ENCODE peak calls at places on chromosome 17, in six cellular contexts. S is effector memory CD4-positive, alpha-beta T cell; K is prostate gland; A is GM23248; L is heart left ventricle; P is breast epithelium. C is an unnamed sample.

GRCh38 chr17:42387663-42388380 is 420 bp downstream of the STAT3 start:
- DNase-seq in S (no peak), K (peak; percentile 61), A (peak; percentile 59), L (peak; percentile 73), P (peak; percentile 60), C (peak; percentile 63)

GRCh38 chr17:64296246-64296645 is 33.2 kb upstream of the TEX2 start:
- DNase-seq in S (no peak), K (no peak), A (no peak), L (no peak), P (no peak), C (no peak)

GRCh38 chr17:82175166-82175565 is 37.5 kb downstream of the CCDC57 start:
- DNase-seq in S (no peak), K (no peak), A (no peak), L (peak; percentile 38), P (no peak), C (no peak)

GRCh38 chr17:56499799-56500388 is 93.6 kb upstream of the NOG start:
- DNase-seq in S (no peak), K (no peak), A (peak; percentile 45), L (no peak), P (no peak), C (peak; percentile 23)

GRCh38 chr17:1967092-1967662 is 58.0 kb downstream of the RTN4RL1 start:
- DNase-seq in S (no peak), K (no peak), A (no peak), L (no peak), P (peak; percentile 85), C (no peak)

GRCh38 chr17:694239-694638 is 20.4 kb downstream of the VPS53 start:
- DNase-seq in S (no peak), K (no peak), A (peak; percentile 95), L (no peak), P (no peak), C (no peak)

GRCh38 chr17:12789075-12789975 is at the start of gene ARHGAP44:
- DNase-seq in S (no peak), K (peak; percentile 58), A (peak; percentile 76), L (peak; percentile 84), P (peak; percentile 57), C (peak; percentile 31)

GRCh38 chr17:62093188-62094155 is 28.4 kb upstream of the MED13 start:
- DNase-seq in S (no peak), K (no peak), A (peak; percentile 97), L (no peak), P (no peak), C (no peak)

GRCh38 chr17:42130310-42130936 is 7.8 kb downstream of the HSPB9 start:
- DNase-seq in S (no peak), K (no peak), A (no peak), L (peak; percentile 46), P (no peak), C (no peak)

GRCh38 chr17:77735341-77736206 is 222.9 kb upstream of the TNRC6C start:
- DNase-seq in S (no peak), K (no peak), A (peak; percentile 24), L (no peak), P (no peak), C (no peak)

GRCh38 chr17:30519707-30520106 is 42.5 kb downstream of the GOSR1 start:
- DNase-seq in S (no peak), K (no peak), A (peak; percentile 95), L (no peak), P (no peak), C (no peak)

GRCh38 chr17:9905902-9906301 is 831 bp upstream of the RCVRN start:
- DNase-seq in S (no peak), K (no peak), A (peak; percentile 68), L (peak; percentile 73), P (no peak), C (no peak)

GRCh38 chr17:49910858-49911204 is 58.2 kb upstream of the DLX4 start:
- DNase-seq in S (no peak), K (no peak), A (no peak), L (no peak), P (no peak), C (no peak)

GRCh38 chr17:82864721-82865240 is 25.0 kb upstream of the ZNF750 start:
- DNase-seq in S (no peak), K (no peak), A (no peak), L (no peak), P (no peak), C (no peak)

GRCh38 chr17:77455111-77455877 is 314.5 kb downstream of the SEC14L1 start:
- DNase-seq in S (no peak), K (no peak), A (no peak), L (no peak), P (no peak), C (no peak)

GRCh38 chr17:8766731-8767130 is 8.4 kb upstream of the SPDYE4 start:
- DNase-seq in S (no peak), K (no peak), A (peak; percentile 48), L (no peak), P (no peak), C (no peak)

DNA sequence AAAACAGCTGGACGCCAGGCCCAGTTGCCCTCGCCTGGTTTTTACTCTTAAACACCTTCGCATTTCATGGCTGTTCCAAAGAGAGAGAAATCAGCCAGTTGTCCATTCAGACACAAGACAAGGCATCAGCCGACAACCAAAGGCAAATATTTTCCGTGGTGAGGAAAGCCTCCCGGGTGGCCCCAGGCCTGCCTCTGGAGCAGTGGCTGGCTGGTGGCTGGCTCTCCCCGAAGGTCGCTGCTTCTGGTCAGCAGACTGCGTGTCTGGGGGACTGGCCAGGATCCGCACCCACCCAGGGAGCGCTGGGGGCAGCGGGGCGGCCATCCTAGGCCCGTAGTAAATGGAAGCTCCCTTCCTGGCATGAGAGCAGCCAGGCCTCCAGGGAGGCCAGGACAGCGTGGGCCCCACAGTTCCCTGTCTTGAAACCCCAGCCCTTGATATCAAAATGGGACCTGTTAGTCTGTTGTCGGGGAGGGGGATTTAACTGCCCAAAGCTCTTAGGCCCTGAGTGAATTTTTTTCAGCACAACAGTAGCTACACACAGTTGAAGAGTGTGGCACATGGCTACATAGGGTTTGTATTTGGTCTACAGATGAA is 57.7 kb downstream of the SREBF1 start:
- DNase-seq in S (no peak), K (no peak), A (no peak), L (no peak), P (no peak), C (no peak)
- H3K27me3 ChIP-seq in S (no peaks in the 10 kb centered on the region), K (no peaks in the 10 kb centered on the region), A (no peaks in the 10 kb centered on the region), L (no peaks in the 10 kb centered on the region), P (no peaks in the 10 kb centered on the region), C (no peaks in the 10 kb centered on the region)

GRCh38 chr17:72336026-72336803 is 215.4 kb downstream of the SOX9 start:
- DNase-seq in S (no peak), K (no peak), A (no peak), L (no peak), P (no peak), C (no peak)

GRCh38 chr17:72334205-72334604 is 213.4 kb downstream of the SOX9 start:
- DNase-seq in S (no peak), K (no peak), A (peak; percentile 92), L (no peak), P (no peak), C (no peak)

GRCh38 chr17:72336804-72337070 is 215.9 kb downstream of the SOX9 start:
- DNase-seq in S (no peak), K (no peak), A (no peak), L (no peak), P (no peak), C (no peak)

GRCh38 chr17:72332367-72332766 is 211.5 kb downstream of the SOX9 start:
- DNase-seq in S (no peak), K (no peak), A (peak; percentile 42), L (no peak), P (no peak), C (no peak)

GRCh38 chr17:72333570-72333969 is 212.8 kb downstream of the SOX9 start:
- DNase-seq in S (no peak), K (no peak), A (no peak), L (no peak), P (no peak), C (no peak)
- H3K4me3 ChIP-seq in S (no peak overlapping the region), K (no peak overlapping the region), A (no peak overlapping the region), L (no peak overlapping the region), P (no peak overlapping the region), C (no peak overlapping the region)

DNA sequence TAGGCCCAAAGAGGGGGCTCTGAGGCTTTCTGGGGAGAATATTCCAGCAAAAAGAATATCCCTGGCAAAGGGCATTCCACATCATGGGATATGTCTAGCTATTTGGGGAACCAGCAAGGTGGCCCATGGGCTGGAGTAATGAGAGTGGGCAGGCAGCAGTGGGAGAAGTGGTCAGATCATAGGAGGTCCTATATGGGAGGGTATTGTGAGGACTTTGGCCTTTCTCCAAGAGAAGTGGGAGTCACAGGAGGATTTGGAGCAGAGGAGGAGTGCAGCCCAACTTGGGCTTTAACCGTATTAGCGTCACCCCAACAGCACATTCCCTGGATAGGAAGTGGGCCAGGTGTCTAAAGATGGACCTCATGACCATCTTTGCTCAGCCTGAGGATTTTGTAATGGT is 151.4 kb downstream of the ENGASE start:
- DNase-seq in S (no peak), K (no peak), A (no peak), L (no peak), P (no peak), C (no peak)
- H3K27me3 ChIP-seq in S (peaks cover 6% of the 10 kb centered on the region), K (peaks cover 25% of the 10 kb centered on the region), A (peaks cover 7% of the 10 kb centered on the region), L (peaks cover 51% of the 10 kb centered on the region), P (no peaks in the 10 kb centered on the region), C (no peaks in the 10 kb centered on the region)

GRCh38 chr17:4433515-4434031 is at the start of gene SPNS3:
- DNase-seq in S (no peak), K (no peak), A (no peak), L (peak; percentile 54), P (no peak), C (peak; percentile 34)
- H3K4me3 ChIP-seq in S (peak within 1 kb of the TSS; percentile 14), K (no peak within 1 kb of the TSS), A (no peak within 1 kb of the TSS), L (no peak within 1 kb of the TSS), P (no peak within 1 kb of the TSS), C (peak within 1 kb of the TSS; percentile 39)

DNA sequence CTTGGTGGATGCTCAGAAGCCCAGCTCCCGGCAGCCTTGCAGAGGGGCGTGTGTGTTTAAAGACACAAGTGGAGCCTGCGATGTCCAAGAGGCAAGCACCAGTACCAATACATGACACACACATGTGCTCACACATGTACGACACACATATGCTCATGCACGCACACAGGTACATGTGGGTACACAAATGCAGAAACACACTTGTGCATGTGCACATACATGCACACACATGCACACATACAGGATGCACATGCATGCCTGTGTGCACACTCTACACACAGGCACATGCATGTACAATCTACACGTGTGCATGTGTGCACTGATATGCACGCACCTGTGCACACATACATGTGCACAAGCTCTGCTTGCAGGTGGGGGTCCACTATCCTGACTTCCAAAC is 10.8 kb downstream of the RBFOX3 start:
- DNase-seq in S (no peak), K (no peak), A (no peak), L (no peak), P (no peak), C (no peak)
- H3K27me3 ChIP-seq in S (peaks cover 4% of the 10 kb centered on the region), K (peaks cover 39% of the 10 kb centered on the region), A (peaks cover 32% of the 10 kb centered on the region), L (peaks cover 97% of the 10 kb centered on the region), P (peaks cover 6% of the 10 kb centered on the region), C (no peaks in the 10 kb centered on the region)